ENCODE peak calls at places on chromosomes 4 and X, in four cellular contexts. Q is DND-41; Y is naive thymus-derived CD4-positive, alpha-beta T cell; B is heart left ventricle. N is an unnamed sample. For H3K4me1, the result is how much of the 10 kb centered on the place peaks cover.

GRCh38 chr4:16591867-16592266 is 306.6 kb downstream of the LDB2 start:
- DNase-seq in Q (no peak), Y (no peak), B (peak), N (no peak)

GRCh38 chr4:80586716-80587115 is 251.2 kb downstream of the CFAP299 start:
- DNase-seq in Q (no peak), Y (no peak), B (no peak), N (no peak)

GRCh38 chrX:15087747-15088146 is 182.1 kb downstream of the ASB9 start:
- DNase-seq in Q (no peak), Y (no peak), B (no peak), N (no peak)

GRCh38 chrX:2262679-2263055 is 238.1 kb downstream of the DHRSX start:
- DNase-seq in Q (no peak), Y (no peak), B (no peak), N (no peak)

GRCh38 chr4:15707363-15707715 is 4.5 kb downstream of the BST1 start:
- DNase-seq in Q (no peak), Y (no peak), B (no peak), N (no peak)

GRCh38 chrX:105228602-105229001 is 8.1 kb upstream of the TEX13A start:
- DNase-seq in Q (no peak), Y (no peak), B (no peak), N (no peak)

GRCh38 chr4:174041555-174042110 is 241.8 kb downstream of the FBXO8 start:
- DNase-seq in Q (no peak), Y (no peak), B (no peak), N (no peak)

GRCh38 chrX:437636-438390 is 51.1 kb upstream of the PPP2R3B start:
- DNase-seq in Q (no peak), Y (no peak), B (no peak), N (no peak)

GRCh38 chr4:130808492-130808891 is 1712.5 kb downstream of the C4orf33 start:
- DNase-seq in Q (no peak), Y (no peak), B (no peak), N (peak)

GRCh38 chrX:64150775-64151174 is 54.7 kb downstream of the AMER1 start:
- DNase-seq in Q (no peak), Y (no peak), B (no peak), N (no peak)

GRCh38 chr4:31896349-31896748 is 1176.2 kb downstream of the PCDH7 start:
- DNase-seq in Q (no peak), Y (no peak), B (no peak), N (no peak)

GRCh38 chr4:183504930-183505555 is at the start of gene ING2:
- DNase-seq in Q (no peak), Y (no peak), B (no peak), N (peak)

GRCh38 chr4:154618708-154619315 is 6.4 kb upstream of the FGG start:
- DNase-seq in Q (peak), Y (peak), B (no peak), N (peak)

GRCh38 chrX:107673933-107674479 is 45.7 kb downstream of the PRPS1 start:
- DNase-seq in Q (peak), Y (peak), B (peak), N (peak)

GRCh38 chr4:80138556-80139538 is 58.5 kb upstream of the PRDM8 start:
- DNase-seq in Q (peak), Y (peak), B (no peak), N (peak)

GRCh38 chr4:101393256-101393655 is 45.9 kb upstream of the PPP3CA start:
- DNase-seq in Q (no peak), Y (no peak), B (no peak), N (no peak)

GRCh38 chr4:57926311-57926710 is 816.1 kb upstream of the IGFBP7 start:
- DNase-seq in Q (no peak), Y (no peak), B (no peak), N (no peak)

GRCh38 chr4:127470290-127470809 is 162.4 kb upstream of the INTU start:
- DNase-seq in Q (no peak), Y (no peak), B (no peak), N (no peak)

GRCh38 chrX:12360389-12360788 is 222.1 kb downstream of the FRMPD4 start:
- DNase-seq in Q (no peak), Y (no peak), B (no peak), N (no peak)

GRCh38 chr4:90415116-90415515 is 287.9 kb downstream of the CCSER1 start:
- DNase-seq in Q (no peak), Y (no peak), B (no peak), N (no peak)

GRCh38 chr4:125620066-125620850 is 305.5 kb downstream of the FAT4 start:
- DNase-seq in Q (no peak), Y (no peak), B (no peak), N (no peak)

GRCh38 chr4:98620087-98620784 is 38.2 kb downstream of the TSPAN5 start:
- DNase-seq in Q (no peak), Y (no peak), B (no peak), N (no peak)

GRCh38 chr4:3324093-3324815 is 31.4 kb downstream of the RGS12 start:
- DNase-seq in Q (no peak), Y (no peak), B (no peak), N (no peak)

GRCh38 chr4:158042591-158043030 is 130.2 kb downstream of the GASK1B start:
- DNase-seq in Q (no peak), Y (no peak), B (no peak), N (no peak)

GRCh38 chr4:129350800-129351199 is 254.8 kb downstream of the C4orf33 start:
- DNase-seq in Q (no peak), Y (no peak), B (no peak), N (no peak)

GRCh38 chr4:77229433-77229832 is 72.4 kb downstream of the CCNG2 start:
- DNase-seq in Q (no peak), Y (no peak), B (no peak), N (no peak)

GRCh38 chrX:107571296-107571998 is 56.9 kb upstream of the PRPS1 start:
- DNase-seq in Q (no peak), Y (no peak), B (no peak), N (no peak)

GRCh38 chr4:80266902-80267380 is 477 bp downstream of the FGF5 start:
- DNase-seq in Q (no peak), Y (no peak), B (no peak), N (no peak)

GRCh38 chrX:48465336-48465933 is 4.6 kb downstream of the SLC38A5 start:
- DNase-seq in Q (no peak), Y (no peak), B (no peak), N (no peak)

GRCh38 chr4:8817081-8817812 is 54.4 kb downstream of the HMX1 start:
- DNase-seq in Q (no peak), Y (no peak), B (no peak), N (no peak)

GRCh38 chr4:2789801-2790582 is 2.9 kb upstream of the SH3BP2 start:
- DNase-seq in Q (no peak), Y (no peak), B (no peak), N (no peak)

GRCh38 chr4:173167793-173168395 is 717 bp upstream of the GALNT7 start:
- DNase-seq in Q (peak), Y (peak), B (peak), N (peak)

GRCh38 chrX:142238536-142238935 is 33.4 kb upstream of the MAGEC2 start:
- DNase-seq in Q (no peak), Y (no peak), B (no peak), N (no peak)

GRCh38 chr4:8840006-8840793 is 31.4 kb downstream of the HMX1 start:
- DNase-seq in Q (no peak), Y (no peak), B (no peak), N (no peak)

GRCh38 chr4:78788005-78788889 is 12.1 kb downstream of the BMP2K start:
- DNase-seq in Q (no peak), Y (no peak), B (no peak), N (no peak)

GRCh38 chr4:48778431-48779094 is 1.5 kb downstream of the FRYL start:
- DNase-seq in Q (no peak), Y (no peak), B (no peak), N (no peak)

GRCh38 chrX:31314921-31315320 is 243.1 kb upstream of the FTHL17 start:
- DNase-seq in Q (no peak), Y (no peak), B (no peak), N (no peak)

GRCh38 chrX:71514367-71515038 is 18.4 kb upstream of the OGT start:
- DNase-seq in Q (no peak), Y (peak), B (no peak), N (no peak)

GRCh38 chr4:26459054-26459755 is 31.1 kb downstream of the CCKAR start:
- DNase-seq in Q (peak), Y (peak), B (no peak), N (peak)

GRCh38 chr4:74433541-74434172 is 11.3 kb upstream of the AREG start:
- DNase-seq in Q (no peak), Y (no peak), B (no peak), N (no peak)

GRCh38 chr4:140134780-140135179 is 19.2 kb downstream of the MAML3 start:
- DNase-seq in Q (no peak), Y (no peak), B (no peak), N (no peak)
- H3K4me1 ChIP-seq in Q (under half), Y (under half), B (under half), N (under half)

DNA sequence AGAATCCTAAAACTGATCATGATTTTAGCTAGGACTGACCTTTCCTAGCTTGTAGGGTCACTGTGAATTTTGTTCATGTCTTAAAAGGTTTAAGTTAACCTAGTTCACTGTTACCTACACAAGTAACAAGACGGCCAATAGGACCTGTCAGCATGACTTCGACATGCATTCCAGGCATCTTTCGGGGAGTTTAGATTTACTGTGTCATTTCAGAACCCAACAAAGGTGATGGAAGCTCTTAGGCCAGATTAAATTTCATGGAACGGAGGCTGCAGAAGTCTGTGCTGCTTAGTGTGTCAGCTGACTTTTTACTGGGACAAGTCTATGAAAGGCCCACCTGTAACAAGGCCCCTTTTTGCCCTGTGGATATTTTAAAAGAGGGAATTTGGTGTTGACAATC is 93.1 kb downstream of the GATB start:
- DNase-seq in Q (no peak), Y (no peak), B (no peak), N (no peak)
- H3K27ac ChIP-seq in Q (peak), Y (no peak), B (peak), N (no peak)

GRCh38 chr4:6984611-6985115 is 58.5 kb upstream of the TADA2B start:
- DNase-seq in Q (no peak), Y (no peak), B (no peak), N (no peak)
- H3K4me1 ChIP-seq in Q (under half), Y (under half), B (under half), N (under half)

GRCh38 chrX:115632455-115632854 is 71.5 kb downstream of the PLS3 start:
- DNase-seq in Q (no peak), Y (no peak), B (no peak), N (no peak)

GRCh38 chrX:115625577-115626301 is 64.8 kb downstream of the PLS3 start:
- DNase-seq in Q (no peak), Y (no peak), B (no peak), N (no peak)

GRCh38 chrX:115624916-115625315 is 63.9 kb downstream of the PLS3 start:
- DNase-seq in Q (no peak), Y (no peak), B (no peak), N (no peak)

DNA sequence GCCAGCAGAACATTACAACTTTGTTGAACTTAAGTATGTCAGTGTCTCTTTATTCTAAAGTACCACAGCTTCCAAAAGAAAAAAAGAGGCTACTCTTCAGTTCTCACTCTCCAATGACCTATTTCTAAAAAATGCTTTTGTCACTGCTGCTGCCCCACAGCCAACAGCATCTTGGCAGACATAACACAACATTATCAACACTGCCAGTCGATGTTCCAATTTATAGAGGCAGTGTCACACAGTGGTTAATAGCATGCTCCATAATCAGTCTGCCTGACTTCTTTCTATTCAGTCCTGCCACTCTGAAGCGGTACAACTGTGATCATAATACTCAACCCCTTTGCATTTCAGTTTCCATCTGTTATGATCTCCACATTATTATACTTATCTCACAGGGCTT is 69.2 kb downstream of the PLS3 start:
- DNase-seq in Q (no peak), Y (no peak), B (no peak), N (no peak)
- H3K27ac ChIP-seq in Q (no peak), Y (no peak), B (no peak), N (no peak)

DNA sequence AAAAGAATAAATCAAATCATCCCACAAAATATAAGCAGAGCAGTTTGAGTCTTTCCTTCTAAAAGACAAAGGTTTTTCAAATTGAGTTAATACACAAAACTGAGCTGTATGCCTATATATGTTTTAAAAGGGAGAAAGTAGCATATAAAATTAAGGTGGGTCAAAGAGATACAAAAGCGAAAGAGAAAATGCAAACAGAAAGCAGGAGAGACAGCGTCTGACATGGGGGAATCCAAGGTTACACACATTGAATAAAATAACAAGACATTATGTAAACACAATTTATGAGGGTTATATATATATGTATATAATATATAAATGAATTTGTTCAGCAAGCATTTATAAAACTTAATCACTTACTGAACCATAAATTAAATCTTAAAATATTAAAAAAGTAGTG is 276.1 kb upstream of the LCORL start:
- DNase-seq in Q (no peak), Y (no peak), B (no peak), N (peak)
- H3K4me1 ChIP-seq in Q (under half), Y (under half), B (under half), N (under half)